ENCODE peak calls at places on chromosomes 5 and 9, in nine cellular contexts. C, Y, I, S, H, Q, B, E and P are unnamed samples.
A peak's percentile ranks its signal among the peaks of the same experiment; 100 is the strongest.

GRCh38 chr9:20384642-20385041 is 237.7 kb downstream of the MLLT3 start:
- DNase-seq in I (no peak), S (no peak), B (no peak), C (no peak), Y (no peak), Q (no peak), H (no peak), E (no peak), P (no peak)

GRCh38 chr5:32836176-32836575 is 125.1 kb downstream of the NPR3 start:
- DNase-seq in Y (no peak), I (no peak), Q (no peak), H (no peak), E (no peak), C (no peak), S (no peak), B (no peak), P (no peak)

GRCh38 chr5:37892571-37892970 is 52.7 kb upstream of the GDNF start:
- DNase-seq in I (no peak), B (no peak), Q (no peak), E (no peak), Y (no peak), H (no peak), S (no peak), C (no peak), P (no peak)

GRCh38 chr9:69945671-69946141 is 97.9 kb upstream of the MAMDC2 start:
- DNase-seq in B (no peak), I (no peak), Y (peak; percentile 23), Q (no peak), S (no peak), C (no peak), H (no peak), E (peak; percentile 75), P (no peak)

GRCh38 chr5:40227927-40228326 is 451.8 kb upstream of the PTGER4 start:
- DNase-seq in I (no peak), B (no peak), E (no peak), Y (no peak), Q (no peak), H (no peak), S (no peak), C (no peak), P (no peak)

GRCh38 chr5:61790678-61791077 is 458.6 kb downstream of the ZSWIM6 start:
- DNase-seq in Y (no peak), H (no peak), Q (no peak), C (peak; percentile 86), I (no peak), B (no peak), E (no peak), S (no peak), P (peak; percentile 76)

GRCh38 chr5:164336906-164337305 is 831.5 kb downstream of the MAT2B start:
- DNase-seq in E (peak; percentile 92), H (no peak), C (no peak), Q (no peak), I (peak; percentile 12), Y (no peak), S (no peak), B (no peak), P (no peak)

GRCh38 chr9:87343816-87344438 is 153.7 kb upstream of the DAPK1 start:
- DNase-seq in Q (no peak), B (no peak), Y (no peak), I (no peak), C (no peak), E (no peak), H (no peak), S (no peak), P (no peak)